ENCODE peak calls at places on chromosomes 13 and 19, in six cellular contexts. K is HCT116; I is neural progenitor cell; N is left ventricle myocardium inferior; T is CD4-positive, alpha-beta T cell; W is ovary. H is an unnamed sample.

GRCh38 chr13:80000679-80001509 is 340.0 kb downstream of the SPRY2 start:
- DNase-seq in K (no peak), I (no peak), N (no peak), T (no peak), W (no peak), H (no peak)

GRCh38 chr13:111431241-111431640 is 110.8 kb downstream of the TEX29 start:
- DNase-seq in K (no peak), I (no peak), N (no peak), T (no peak), W (no peak), H (no peak)

GRCh38 chr13:85816413-85816812 is 17.2 kb upstream of the SLITRK6 start:
- DNase-seq in K (no peak), I (no peak), N (no peak), T (no peak), W (no peak), H (no peak)

GRCh38 chr19:46839752-46840151 is 10.9 kb downstream of the AP2S1 start:
- DNase-seq in K (no peak), I (no peak), N (no peak), T (no peak), W (no peak), H (no peak)

GRCh38 chr13:23771966-23772365 is 117.2 kb downstream of the MIPEP start:
- DNase-seq in K (no peak), I (no peak), N (no peak), T (no peak), W (no peak), H (no peak)

GRCh38 chr19:5090780-5091575 is 122.1 kb downstream of the KDM4B start:
- DNase-seq in K (no peak), I (peak; percentile 73), N (peak; percentile 65), T (no peak), W (peak; percentile 50), H (peak; percentile 68)

GRCh38 chr19:42178791-42179500 is 38.5 kb downstream of the DEDD2 start:
- DNase-seq in K (no peak), I (no peak), N (no peak), T (no peak), W (no peak), H (no peak)

GRCh38 chr13:97798836-97799235 is 154.6 kb upstream of the IPO5 start:
- DNase-seq in K (no peak), I (no peak), N (no peak), T (no peak), W (no peak), H (no peak)

GRCh38 chr19:5691930-5692784 is 2.1 kb downstream of the RPL36 start:
- DNase-seq in K (no peak), I (no peak), N (no peak), T (no peak), W (no peak), H (no peak)

GRCh38 chr13:73216381-73216831 is 157.6 kb downstream of the KLF5 start:
- DNase-seq in K (no peak), I (no peak), N (no peak), T (no peak), W (no peak), H (no peak)

GRCh38 chr19:12952488-12953455 is 4.3 kb downstream of the GADD45GIP1 start:
- DNase-seq in K (no peak), I (no peak), N (no peak), T (no peak), W (no peak), H (peak; percentile 73)

GRCh38 chr19:28010656-28011055 is 1202.3 kb downstream of the UQCRFS1 start:
- DNase-seq in K (no peak), I (no peak), N (no peak), T (no peak), W (no peak), H (no peak)

GRCh38 chr19:18007605-18007938 is 398 bp upstream of the ARRDC2 start:
- DNase-seq in K (no peak), I (no peak), N (no peak), T (peak; percentile 37), W (no peak), H (no peak)

GRCh38 chr13:27007166-27007565 is 164.4 kb downstream of the USP12 start:
- DNase-seq in K (no peak), I (peak; percentile 17), N (no peak), T (no peak), W (no peak), H (no peak)

GRCh38 chr13:50386527-50387123 is 371.4 kb downstream of the KCNRG start:
- DNase-seq in K (no peak), I (peak; percentile 56), N (peak; percentile 25), T (no peak), W (no peak), H (no peak)

GRCh38 chr13:95300625-95301134 is 571 bp downstream of the ABCC4 start:
- DNase-seq in K (peak; percentile 23), I (peak; percentile 73), N (peak; percentile 64), T (peak; percentile 38), W (peak; percentile 56), H (peak; percentile 21)

GRCh38 chr19:52296773-52297600 is at the start of gene ZNF480:
- DNase-seq in K (peak; percentile 18), I (peak; percentile 89), N (peak; percentile 88), T (peak; percentile 82), W (peak; percentile 86), H (peak; percentile 67)

GRCh38 chr19:47186337-47187022 is 44.5 kb downstream of the BBC3 start:
- DNase-seq in K (no peak), I (no peak), N (no peak), T (peak; percentile 83), W (no peak), H (no peak)

DNA sequence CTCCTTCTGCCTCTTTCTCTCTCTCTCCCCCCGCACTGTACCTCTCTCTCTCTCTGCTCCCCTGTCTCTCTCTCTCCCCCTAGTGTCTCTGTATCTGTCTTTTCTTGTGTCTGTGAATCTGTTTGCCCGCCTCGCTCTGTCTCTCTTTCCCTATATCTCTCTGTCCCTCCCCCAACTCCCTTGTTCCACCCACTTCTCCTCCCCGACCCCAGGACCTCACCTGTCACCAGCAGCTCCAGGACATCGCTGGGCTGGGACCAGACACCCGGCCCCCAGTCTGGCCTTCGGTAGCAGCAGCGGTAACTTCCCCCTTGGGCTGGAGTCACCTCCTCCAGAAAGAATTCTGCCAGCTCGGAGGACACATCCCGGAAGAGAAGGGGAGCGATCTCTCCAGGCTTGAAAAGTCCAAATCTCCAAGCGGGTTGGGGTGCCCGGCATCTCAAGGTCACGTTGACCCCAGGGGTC is 3.9 kb downstream of the OSCAR start:
- DNase-seq in K (peak; percentile 19), I (peak; percentile 23), N (no peak), T (no peak), W (no peak), H (no peak)
- TF ChIP-seq CTCF in K (no peak), I (peak; percentile 20), N (no peak), T (no peak), W (no peak), H (no peak)

GRCh38 chr13:30114586-30115256 is 192.6 kb downstream of the KATNAL1 start:
- DNase-seq in K (peak; percentile 72), I (peak; percentile 95), N (peak; percentile 89), T (peak; percentile 93), W (peak; percentile 91), H (peak; percentile 92)

GRCh38 chr13:30115257-30115600 is 192.1 kb downstream of the KATNAL1 start:
- DNase-seq in K (no peak), I (no peak), N (no peak), T (no peak), W (no peak), H (no peak)

GRCh38 chr13:30113531-30113930 is 193.8 kb downstream of the KATNAL1 start:
- DNase-seq in K (no peak), I (no peak), N (no peak), T (no peak), W (no peak), H (no peak)

GRCh38 chr13:30112602-30113435 is 194.5 kb downstream of the KATNAL1 start:
- DNase-seq in K (peak; percentile 61), I (peak; percentile 87), N (peak; percentile 69), T (peak; percentile 76), W (peak; percentile 83), H (peak; percentile 83)

GRCh38 chr13:30113983-30114491 is 193.3 kb downstream of the KATNAL1 start:
- DNase-seq in K (no peak), I (peak; percentile 76), N (no peak), T (no peak), W (peak; percentile 25), H (no peak)
- H3K27ac ChIP-seq in K (peak overlapping the region; percentile 59), I (no peak overlapping the region), N (peak overlapping the region; percentile 53), T (no peak overlapping the region), W (peak overlapping the region; percentile 27), H (peak overlapping the region; percentile 83)

GRCh38 chr13:21243045-21243842 is 66.8 kb downstream of the MRPL57 start:
- DNase-seq in K (no peak), I (no peak), N (no peak), T (no peak), W (no peak), H (no peak)
- TF ChIP-seq CTCF in K (no peak), I (no peak), N (no peak), T (no peak), W (no peak), H (no peak)

DNA sequence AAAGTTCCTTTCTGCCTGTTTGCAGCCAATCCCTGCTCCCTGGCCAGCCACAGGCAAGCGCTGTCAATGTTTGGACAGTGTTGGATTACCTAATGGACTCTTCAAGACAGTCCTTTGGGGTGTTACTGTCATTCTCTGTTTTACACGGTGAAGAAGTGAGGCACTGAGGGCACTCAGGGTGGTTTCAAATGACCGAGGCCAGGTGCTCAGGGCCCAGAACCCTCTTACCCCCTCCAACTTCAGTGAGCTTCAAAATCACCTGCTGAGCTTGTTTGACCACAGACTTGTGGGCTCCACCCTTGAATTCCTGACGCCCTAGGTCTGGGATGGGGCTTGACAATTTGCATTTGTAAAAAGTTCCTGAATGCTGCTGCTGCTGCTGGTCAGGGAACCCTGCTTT is 97.9 kb downstream of the GGACT start:
- DNase-seq in K (peak; percentile 16), I (peak; percentile 43), N (no peak), T (no peak), W (no peak), H (no peak)
- H3K27ac ChIP-seq in K (no peak overlapping the region), I (no peak overlapping the region), N (peak overlapping the region; percentile 44), T (no peak overlapping the region), W (no peak overlapping the region), H (no peak overlapping the region)